ENCODE peak calls at places on chromosomes 11 and 22, in five cellular contexts. One of them, this sample, is unnamed.

GRCh38 chr22:40509401-40510134 is 127.0 kb downstream of the MRTFA start:
- DNase-seq in HEK293T: no peak
- DNase-seq in HepG2: no peak
- DNase-seq in GM12878: no peak
- DNase-seq in H1: no peak
- DNase-seq in this sample: no peak

GRCh38 chr11:74703211-74703610 is 28.0 kb downstream of the CHRDL2 start:
- DNase-seq in HEK293T: no peak
- DNase-seq in HepG2: no peak
- DNase-seq in GM12878: no peak
- DNase-seq in H1: no peak
- DNase-seq in this sample: no peak

GRCh38 chr11:94776351-94777321 is 8.5 kb downstream of the AMOTL1 start:
- DNase-seq in HEK293T: no peak
- DNase-seq in HepG2: no peak
- DNase-seq in GM12878: no peak
- DNase-seq in H1: no peak
- DNase-seq in this sample: no peak

GRCh38 chr11:129815596-129816461 is at the start of gene TMEM45B:
- DNase-seq in HEK293T: no peak
- DNase-seq in HepG2: no peak
- DNase-seq in GM12878: no peak
- DNase-seq in H1: peak
- DNase-seq in this sample: no peak

GRCh38 chr11:35615911-35616900 is 2.1 kb upstream of the FJX1 start:
- DNase-seq in HEK293T: no peak
- DNase-seq in HepG2: peak
- DNase-seq in GM12878: no peak
- DNase-seq in H1: no peak
- DNase-seq in this sample: no peak

GRCh38 chr11:125263268-125263790 is 98.8 kb downstream of the PKNOX2 start:
- DNase-seq in HEK293T: peak
- DNase-seq in HepG2: peak
- DNase-seq in GM12878: no peak
- DNase-seq in H1: peak
- DNase-seq in this sample: peak

GRCh38 chr11:102453286-102453797 is 777 bp upstream of the TMEM123 start:
- DNase-seq in HEK293T: no peak
- DNase-seq in HepG2: no peak
- DNase-seq in GM12878: no peak
- DNase-seq in H1: no peak
- DNase-seq in this sample: peak

GRCh38 chr11:10302744-10303557 is 1.9 kb upstream of the ADM start:
- DNase-seq in HEK293T: no peak
- DNase-seq in HepG2: peak
- DNase-seq in GM12878: no peak
- DNase-seq in H1: peak
- DNase-seq in this sample: no peak

DNA sequence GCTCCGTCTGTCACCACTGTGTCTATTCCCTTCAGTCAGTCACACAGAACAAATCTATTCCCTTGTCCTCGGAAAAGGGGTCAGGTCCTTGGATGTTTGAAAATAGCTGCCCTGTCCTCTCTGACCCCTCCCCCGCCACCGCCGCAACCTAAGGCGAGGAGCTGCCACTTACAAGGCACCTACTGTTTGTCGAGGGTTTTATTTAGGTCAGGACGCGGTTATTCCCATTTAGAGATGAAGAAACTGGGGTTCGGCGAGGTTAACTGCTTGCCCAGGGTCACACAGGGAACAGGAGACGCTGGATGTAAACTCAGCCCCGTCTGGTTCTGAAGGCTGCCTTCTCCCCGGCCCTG is 1468.1 kb downstream of the BRD1 start:
- DNase-seq in HEK293T: no peak
- DNase-seq in HepG2: no peak
- DNase-seq in GM12878: no peak
- DNase-seq in H1: no peak
- DNase-seq in this sample: no peak
- TF ChIP-seq SUZ12 in HEK293T: no peak
- TF ChIP-seq SUZ12 in HepG2: no peak
- TF ChIP-seq SUZ12 in GM12878: no peak
- TF ChIP-seq SUZ12 in H1: no peak
- TF ChIP-seq SUZ12 in this sample: no peak

GRCh38 chr11:69010361-69010891 is 2.6 kb downstream of the MRGPRF start:
- DNase-seq in HEK293T: no peak
- DNase-seq in HepG2: no peak
- DNase-seq in GM12878: no peak
- DNase-seq in H1: no peak
- DNase-seq in this sample: no peak

GRCh38 chr11:69011624-69012091 is 1.4 kb downstream of the MRGPRF start:
- DNase-seq in HEK293T: no peak
- DNase-seq in HepG2: no peak
- DNase-seq in GM12878: no peak
- DNase-seq in H1: no peak
- DNase-seq in this sample: no peak

GRCh38 chr11:69012092-69013008 is 696 bp downstream of the MRGPRF start:
- DNase-seq in HEK293T: no peak
- DNase-seq in HepG2: no peak
- DNase-seq in GM12878: no peak
- DNase-seq in H1: peak
- DNase-seq in this sample: no peak

GRCh38 chr11:69009441-69010211 is 3.4 kb downstream of the MRGPRF start:
- DNase-seq in HEK293T: no peak
- DNase-seq in HepG2: no peak
- DNase-seq in GM12878: no peak
- DNase-seq in H1: no peak
- DNase-seq in this sample: no peak

GRCh38 chr11:69010964-69011623 is 2.0 kb downstream of the MRGPRF start:
- DNase-seq in HEK293T: no peak
- DNase-seq in HepG2: no peak
- DNase-seq in GM12878: no peak
- DNase-seq in H1: peak
- DNase-seq in this sample: no peak
- TF ChIP-seq SUZ12 in HEK293T: no peak
- TF ChIP-seq SUZ12 in HepG2: no peak
- TF ChIP-seq SUZ12 in GM12878: no peak
- TF ChIP-seq SUZ12 in H1: no peak
- TF ChIP-seq SUZ12 in this sample: no peak

GRCh38 chr22:26751217-26751616 is 93.8 kb downstream of the MIAT start:
- DNase-seq in HEK293T: no peak
- DNase-seq in HepG2: no peak
- DNase-seq in GM12878: no peak
- DNase-seq in H1: peak
- DNase-seq in this sample: peak
- TF ChIP-seq SUZ12 in HEK293T: no peak
- TF ChIP-seq SUZ12 in HepG2: no peak
- TF ChIP-seq SUZ12 in GM12878: no peak
- TF ChIP-seq SUZ12 in H1: no peak
- TF ChIP-seq SUZ12 in this sample: no peak

GRCh38 chr11:114201219-114201618 is 95.0 kb upstream of the NNMT start:
- DNase-seq in HEK293T: no peak
- DNase-seq in HepG2: no peak
- DNase-seq in GM12878: no peak
- DNase-seq in H1: no peak
- DNase-seq in this sample: no peak

GRCh38 chr11:114200785-114201184 is 95.4 kb upstream of the NNMT start:
- DNase-seq in HEK293T: no peak
- DNase-seq in HepG2: no peak
- DNase-seq in GM12878: no peak
- DNase-seq in H1: no peak
- DNase-seq in this sample: no peak

GRCh38 chr11:114199051-114199450 is 97.1 kb upstream of the NNMT start:
- DNase-seq in HEK293T: no peak
- DNase-seq in HepG2: no peak
- DNase-seq in GM12878: no peak
- DNase-seq in H1: no peak
- DNase-seq in this sample: no peak

GRCh38 chr11:114200351-114200750 is 95.8 kb upstream of the NNMT start:
- DNase-seq in HEK293T: no peak
- DNase-seq in HepG2: no peak
- DNase-seq in GM12878: no peak
- DNase-seq in H1: no peak
- DNase-seq in this sample: no peak

GRCh38 chr11:114202011-114202609 is 94.1 kb upstream of the NNMT start:
- DNase-seq in HEK293T: no peak
- DNase-seq in HepG2: no peak
- DNase-seq in GM12878: no peak
- DNase-seq in H1: no peak
- DNase-seq in this sample: no peak
- TF ChIP-seq SUZ12 in HEK293T: no peak
- TF ChIP-seq SUZ12 in HepG2: no peak
- TF ChIP-seq SUZ12 in GM12878: no peak
- TF ChIP-seq SUZ12 in H1: no peak
- TF ChIP-seq SUZ12 in this sample: no peak

GRCh38 chr11:57596266-57596885 is 1.1 kb upstream of the SERPING1 start:
- DNase-seq in HEK293T: no peak
- DNase-seq in HepG2: no peak
- DNase-seq in GM12878: no peak
- DNase-seq in H1: no peak
- DNase-seq in this sample: no peak
- TF ChIP-seq SUZ12 in HEK293T: no peak
- TF ChIP-seq SUZ12 in HepG2: no peak
- TF ChIP-seq SUZ12 in GM12878: no peak
- TF ChIP-seq SUZ12 in H1: no peak
- TF ChIP-seq SUZ12 in this sample: no peak

GRCh38 chr11:105100206-105100605 is 39.4 kb downstream of the CARD18 start:
- DNase-seq in HEK293T: no peak
- DNase-seq in HepG2: no peak
- DNase-seq in GM12878: no peak
- DNase-seq in H1: no peak
- DNase-seq in this sample: no peak

GRCh38 chr11:105106140-105106539 is 33.4 kb downstream of the CARD18 start:
- DNase-seq in HEK293T: no peak
- DNase-seq in HepG2: no peak
- DNase-seq in GM12878: no peak
- DNase-seq in H1: no peak
- DNase-seq in this sample: no peak

GRCh38 chr11:105100976-105101630 is 38.5 kb downstream of the CARD18 start:
- DNase-seq in HEK293T: no peak
- DNase-seq in HepG2: no peak
- DNase-seq in GM12878: no peak
- DNase-seq in H1: no peak
- DNase-seq in this sample: no peak
- TF ChIP-seq SUZ12 in HEK293T: no peak
- TF ChIP-seq SUZ12 in HepG2: no peak
- TF ChIP-seq SUZ12 in GM12878: no peak
- TF ChIP-seq SUZ12 in H1: no peak
- TF ChIP-seq SUZ12 in this sample: no peak

DNA sequence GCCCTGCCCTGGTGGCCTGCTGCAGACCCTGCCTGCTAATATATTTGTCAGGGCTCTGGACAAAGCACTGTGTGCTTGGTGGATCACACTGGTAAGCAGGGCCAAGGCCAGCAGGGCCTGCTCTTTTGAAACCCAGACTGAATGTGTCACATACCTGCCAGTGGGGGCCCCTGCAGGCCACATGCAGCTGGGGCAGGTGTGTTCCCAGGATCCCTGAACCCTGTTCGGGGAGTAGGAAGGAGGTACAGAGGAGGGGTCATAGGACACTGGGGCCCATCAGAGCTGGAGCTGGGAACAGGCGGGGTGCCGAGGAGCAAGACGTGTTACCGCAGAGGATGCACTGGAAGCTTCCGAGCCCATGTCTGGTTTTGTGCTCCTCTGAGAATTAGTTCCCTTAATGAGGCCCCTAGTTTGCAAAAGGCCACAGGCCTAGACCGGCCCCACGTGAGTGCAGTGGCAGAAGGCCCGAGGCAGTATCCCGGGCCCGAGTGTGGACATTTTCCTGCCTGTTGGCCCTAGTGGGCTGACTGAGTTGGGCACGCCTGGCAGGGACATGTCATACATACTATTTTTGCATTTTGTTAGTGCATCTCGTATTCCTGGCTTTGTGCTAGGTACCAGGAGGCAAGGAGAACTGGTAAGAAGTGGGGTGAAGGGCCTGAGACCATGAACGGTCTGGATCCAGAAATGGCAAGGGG is 11.2 kb upstream of the ACR start:
- DNase-seq in HEK293T: no peak
- DNase-seq in HepG2: peak
- DNase-seq in GM12878: no peak
- DNase-seq in H1: no peak
- DNase-seq in this sample: no peak
- TF ChIP-seq SUZ12 in HEK293T: no peak
- TF ChIP-seq SUZ12 in HepG2: no peak
- TF ChIP-seq SUZ12 in GM12878: no peak
- TF ChIP-seq SUZ12 in H1: no peak
- TF ChIP-seq SUZ12 in this sample: no peak

GRCh38 chr11:70462818-70463477 is 64.6 kb downstream of the CTTN start:
- DNase-seq in HEK293T: no peak
- DNase-seq in HepG2: no peak
- DNase-seq in GM12878: no peak
- DNase-seq in H1: no peak
- DNase-seq in this sample: no peak
- TF ChIP-seq SUZ12 in HEK293T: no peak
- TF ChIP-seq SUZ12 in HepG2: no peak
- TF ChIP-seq SUZ12 in GM12878: no peak
- TF ChIP-seq SUZ12 in H1: no peak
- TF ChIP-seq SUZ12 in this sample: no peak

DNA sequence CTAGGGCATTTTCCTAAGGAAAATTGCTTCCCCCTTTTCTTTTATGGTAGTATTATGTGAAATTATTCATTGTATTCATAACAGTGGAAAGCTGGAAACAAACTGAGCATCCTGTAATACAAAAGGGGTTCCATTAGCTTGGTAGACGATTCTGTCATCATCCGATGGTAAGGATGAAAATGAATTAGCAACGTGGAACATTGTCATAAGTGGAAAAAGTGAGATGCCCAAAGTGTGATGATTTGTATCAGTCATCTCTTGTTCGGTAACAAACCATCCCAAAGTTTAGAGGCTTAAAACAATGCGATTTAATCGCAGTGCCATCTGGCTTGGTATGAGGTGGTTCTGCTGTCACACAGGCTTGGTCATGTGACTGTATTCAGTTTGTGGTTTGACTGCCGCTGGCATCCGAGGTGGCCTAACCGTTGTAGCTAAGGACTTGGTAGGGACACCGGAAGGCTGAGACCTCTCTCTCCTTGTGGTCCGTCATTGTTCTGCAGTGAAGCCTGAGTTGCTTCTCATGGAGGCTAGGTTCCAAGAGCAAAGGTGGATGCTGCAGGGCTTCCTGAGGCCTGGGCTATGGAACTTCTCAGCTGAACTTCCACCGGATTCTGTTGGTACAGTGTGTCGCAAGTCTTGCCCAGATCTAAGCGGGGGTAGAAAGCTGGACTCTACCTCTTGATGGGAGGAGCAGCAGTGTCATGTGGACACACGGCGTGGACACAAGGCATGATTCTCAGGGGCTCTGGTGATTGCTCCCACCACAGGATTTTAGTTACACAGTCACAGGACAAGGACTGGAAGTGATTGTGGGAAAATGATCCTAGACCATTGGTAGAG is 36.2 kb downstream of the BCR start:
- DNase-seq in HEK293T: no peak
- DNase-seq in HepG2: peak
- DNase-seq in GM12878: no peak
- DNase-seq in H1: no peak
- DNase-seq in this sample: no peak
- TF ChIP-seq SUZ12 in HEK293T: no peak
- TF ChIP-seq SUZ12 in HepG2: no peak
- TF ChIP-seq SUZ12 in GM12878: no peak
- TF ChIP-seq SUZ12 in H1: no peak
- TF ChIP-seq SUZ12 in this sample: no peak